ENCODE peak calls at places on chromosomes 3 and 15, in ten cellular contexts. L is activated T-cell treated with anti-CD3 and anti-CD28 coated beads for 1 hour; A is stomach; Q is RCC 7860; K is left lung; U is activated CD4-positive, alpha-beta T cell treated with anti-CD3 and anti-CD28 coated beads, Interleukin-2, amount 50 U/mL, for 24 hours; B is AG04450; X is anterior cingulate cortex; S is stimulated activated CD8-positive, alpha-beta memory T cell treated with anti-CD3 and anti-CD28 coated beads, Interleukin-7, amount 100 ng/mL, for 24 hours; P is T1000. F is an unnamed sample.

GRCh38 chr3:34676431-34676830 is 878.0 kb downstream of the PDCD6IP start:
- DNase-seq in L (no peak), A (no peak), Q (peak), K (no peak), U (no peak), B (no peak), X (no peak), S (no peak), P (peak), F (peak)

GRCh38 chr3:49707113-49707480 is 12.4 kb downstream of the AMIGO3 start:
- DNase-seq in L (no peak), A (no peak), Q (no peak), K (no peak), U (no peak), B (no peak), X (peak), S (no peak), P (peak), F (peak)

GRCh38 chr3:112373924-112374323 is 41.0 kb downstream of the CD200 start:
- DNase-seq in L (no peak), A (no peak), Q (no peak), K (no peak), U (no peak), B (no peak), X (no peak), S (no peak), P (no peak), F (no peak)

GRCh38 chr15:58401991-58402649 is 29.7 kb upstream of the LIPC start:
- DNase-seq in L (no peak), A (no peak), Q (no peak), K (no peak), U (no peak), B (no peak), X (no peak), S (no peak), P (no peak), F (peak)

GRCh38 chr3:13651057-13651400 is 102.1 kb downstream of the FBLN2 start:
- DNase-seq in L (no peak), A (no peak), Q (no peak), K (no peak), U (no peak), B (no peak), X (no peak), S (no peak), P (no peak), F (no peak)

GRCh38 chr15:55819397-55820034 is 76.6 kb upstream of the PRTG start:
- DNase-seq in L (no peak), A (no peak), Q (no peak), K (no peak), U (no peak), B (no peak), X (no peak), S (no peak), P (no peak), F (no peak)

GRCh38 chr3:140715035-140715434 is 37.2 kb downstream of the TRIM42 start:
- DNase-seq in L (no peak), A (no peak), Q (no peak), K (no peak), U (no peak), B (no peak), X (no peak), S (no peak), P (no peak), F (no peak)

GRCh38 chr15:78306176-78306774 is 6.9 kb upstream of the SKIC8 start:
- DNase-seq in L (no peak), A (no peak), Q (peak), K (no peak), U (no peak), B (peak), X (no peak), S (no peak), P (peak), F (peak)

GRCh38 chr15:25508369-25509002 is 69.7 kb upstream of the UBE3A start:
- DNase-seq in L (no peak), A (no peak), Q (no peak), K (no peak), U (peak), B (peak), X (no peak), S (no peak), P (no peak), F (peak)

GRCh38 chr3:149604125-149604851 is 53.5 kb downstream of the WWTR1 start:
- DNase-seq in L (no peak), A (no peak), Q (peak), K (no peak), U (no peak), B (no peak), X (no peak), S (no peak), P (no peak), F (no peak)

GRCh38 chr3:114104414-114104813 is 47.9 kb downstream of the QTRT2 start:
- DNase-seq in L (no peak), A (no peak), Q (no peak), K (no peak), U (no peak), B (no peak), X (no peak), S (no peak), P (no peak), F (no peak)

GRCh38 chr3:190120161-190121060 is at the start of gene P3H2:
- DNase-seq in L (no peak), A (peak), Q (peak), K (peak), U (no peak), B (peak), X (peak), S (no peak), P (peak), F (peak)

GRCh38 chr3:101518421-101518871 is 5.4 kb upstream of the SENP7 start:
- DNase-seq in L (no peak), A (no peak), Q (peak), K (no peak), U (peak), B (no peak), X (no peak), S (no peak), P (no peak), F (no peak)

GRCh38 chr15:83178869-83179325 is 28.7 kb downstream of the HDGFL3 start:
- DNase-seq in L (no peak), A (no peak), Q (no peak), K (no peak), U (no peak), B (no peak), X (no peak), S (no peak), P (no peak), F (no peak)

GRCh38 chr3:151962371-151962770 is 88.9 kb downstream of the SUCNR1 start:
- DNase-seq in L (no peak), A (no peak), Q (no peak), K (no peak), U (no peak), B (no peak), X (no peak), S (no peak), P (no peak), F (peak)

GRCh38 chr3:53230041-53230621 is 25.7 kb downstream of the TKT start:
- DNase-seq in L (no peak), A (no peak), Q (no peak), K (peak), U (no peak), B (no peak), X (no peak), S (no peak), P (no peak), F (no peak)

GRCh38 chr3:30292192-30292893 is 314.1 kb upstream of the TGFBR2 start:
- DNase-seq in L (no peak), A (no peak), Q (peak), K (no peak), U (no peak), B (no peak), X (no peak), S (no peak), P (no peak), F (peak)

GRCh38 chr3:183098538-183099025 is 714 bp downstream of the MCCC1 start:
- DNase-seq in L (no peak), A (no peak), Q (no peak), K (no peak), U (no peak), B (no peak), X (no peak), S (no peak), P (no peak), F (no peak)

F was measured in AG10803.